ENCODE peak calls at places on chromosomes 13 and 19, in ten cellular contexts. One of them, this sample, is unnamed.

GRCh38 chr13:50476579-50476978 is 366.9 kb downstream of the DLEU7 start:
- DNase-seq in activated naive CD4-positive, alpha-beta T cell: no peak
- DNase-seq in retina: no peak
- DNase-seq in NCI-H774: no peak
- DNase-seq in NCI-H1092: no peak
- DNase-seq in breast epithelium: no peak
- DNase-seq in EL: no peak
- DNase-seq in endothelial cell of umbilical vein: no peak
- DNase-seq in stimulated activated CD8-positive, alpha-beta memory T cell treated with anti-CD3 and anti-CD28 coated beads, Interleukin-15, amount 100 ng/mL, for 24 hours: no peak
- DNase-seq in GM12878: no peak
- DNase-seq in this sample: no peak

GRCh38 chr19:7870571-7871279 is 3.5 kb downstream of the PRR36 start:
- DNase-seq in activated naive CD4-positive, alpha-beta T cell: peak; percentile 37
- DNase-seq in retina: no peak
- DNase-seq in NCI-H774: peak; percentile 72
- DNase-seq in NCI-H1092: no peak
- DNase-seq in breast epithelium: peak; percentile 84
- DNase-seq in EL: peak; percentile 60
- DNase-seq in endothelial cell of umbilical vein: peak; percentile 33
- DNase-seq in stimulated activated CD8-positive, alpha-beta memory T cell treated with anti-CD3 and anti-CD28 coated beads, Interleukin-15, amount 100 ng/mL, for 24 hours: no peak
- DNase-seq in GM12878: no peak
- DNase-seq in this sample: peak; percentile 57

GRCh38 chr19:49870309-49870901 is 3.0 kb upstream of the PNKP start:
- DNase-seq in activated naive CD4-positive, alpha-beta T cell: no peak
- DNase-seq in retina: no peak
- DNase-seq in NCI-H774: no peak
- DNase-seq in NCI-H1092: no peak
- DNase-seq in breast epithelium: no peak
- DNase-seq in EL: no peak
- DNase-seq in endothelial cell of umbilical vein: no peak
- DNase-seq in stimulated activated CD8-positive, alpha-beta memory T cell treated with anti-CD3 and anti-CD28 coated beads, Interleukin-15, amount 100 ng/mL, for 24 hours: no peak
- DNase-seq in GM12878: no peak
- DNase-seq in this sample: no peak

GRCh38 chr13:57627663-57628062 is 3.9 kb upstream of the PCDH17 start:
- DNase-seq in activated naive CD4-positive, alpha-beta T cell: no peak
- DNase-seq in retina: peak; percentile 16
- DNase-seq in NCI-H774: no peak
- DNase-seq in NCI-H1092: peak; percentile 13
- DNase-seq in breast epithelium: no peak
- DNase-seq in EL: no peak
- DNase-seq in endothelial cell of umbilical vein: peak; percentile 51
- DNase-seq in stimulated activated CD8-positive, alpha-beta memory T cell treated with anti-CD3 and anti-CD28 coated beads, Interleukin-15, amount 100 ng/mL, for 24 hours: no peak
- DNase-seq in GM12878: no peak
- DNase-seq in this sample: peak; percentile 31

GRCh38 chr13:101649490-101650126 is 197.1 kb downstream of the ITGBL1 start:
- DNase-seq in activated naive CD4-positive, alpha-beta T cell: no peak
- DNase-seq in retina: no peak
- DNase-seq in NCI-H774: no peak
- DNase-seq in NCI-H1092: no peak
- DNase-seq in breast epithelium: no peak
- DNase-seq in EL: peak; percentile 76
- DNase-seq in endothelial cell of umbilical vein: no peak
- DNase-seq in stimulated activated CD8-positive, alpha-beta memory T cell treated with anti-CD3 and anti-CD28 coated beads, Interleukin-15, amount 100 ng/mL, for 24 hours: no peak
- DNase-seq in GM12878: no peak
- DNase-seq in this sample: no peak

GRCh38 chr13:63307239-63307638 is 1891.6 kb upstream of the PCDH20 start:
- DNase-seq in activated naive CD4-positive, alpha-beta T cell: no peak
- DNase-seq in retina: no peak
- DNase-seq in NCI-H774: no peak
- DNase-seq in NCI-H1092: no peak
- DNase-seq in breast epithelium: no peak
- DNase-seq in EL: no peak
- DNase-seq in endothelial cell of umbilical vein: peak; percentile 9
- DNase-seq in stimulated activated CD8-positive, alpha-beta memory T cell treated with anti-CD3 and anti-CD28 coated beads, Interleukin-15, amount 100 ng/mL, for 24 hours: no peak
- DNase-seq in GM12878: no peak
- DNase-seq in this sample: no peak

GRCh38 chr19:35207391-35207871 is 21.1 kb downstream of the FAM187B start:
- DNase-seq in activated naive CD4-positive, alpha-beta T cell: no peak
- DNase-seq in retina: no peak
- DNase-seq in NCI-H774: no peak
- DNase-seq in NCI-H1092: no peak
- DNase-seq in breast epithelium: no peak
- DNase-seq in EL: no peak
- DNase-seq in endothelial cell of umbilical vein: no peak
- DNase-seq in stimulated activated CD8-positive, alpha-beta memory T cell treated with anti-CD3 and anti-CD28 coated beads, Interleukin-15, amount 100 ng/mL, for 24 hours: no peak
- DNase-seq in GM12878: no peak
- DNase-seq in this sample: no peak

GRCh38 chr13:66424417-66424816 is 805.7 kb downstream of the PCDH9 start:
- DNase-seq in activated naive CD4-positive, alpha-beta T cell: no peak
- DNase-seq in retina: no peak
- DNase-seq in NCI-H774: no peak
- DNase-seq in NCI-H1092: no peak
- DNase-seq in breast epithelium: no peak
- DNase-seq in EL: peak; percentile 46
- DNase-seq in endothelial cell of umbilical vein: peak; percentile 19
- DNase-seq in stimulated activated CD8-positive, alpha-beta memory T cell treated with anti-CD3 and anti-CD28 coated beads, Interleukin-15, amount 100 ng/mL, for 24 hours: no peak
- DNase-seq in GM12878: no peak
- DNase-seq in this sample: no peak

GRCh38 chr19:48681127-48681470 is 8.3 kb upstream of the NTN5 start:
- DNase-seq in activated naive CD4-positive, alpha-beta T cell: no peak
- DNase-seq in retina: no peak
- DNase-seq in NCI-H774: no peak
- DNase-seq in NCI-H1092: no peak
- DNase-seq in breast epithelium: no peak
- DNase-seq in EL: peak; percentile 32
- DNase-seq in endothelial cell of umbilical vein: no peak
- DNase-seq in stimulated activated CD8-positive, alpha-beta memory T cell treated with anti-CD3 and anti-CD28 coated beads, Interleukin-15, amount 100 ng/mL, for 24 hours: no peak
- DNase-seq in GM12878: no peak
- DNase-seq in this sample: no peak

GRCh38 chr19:35316560-35316959 is 12.4 kb upstream of the CD22 start:
- DNase-seq in activated naive CD4-positive, alpha-beta T cell: no peak
- DNase-seq in retina: no peak
- DNase-seq in NCI-H774: no peak
- DNase-seq in NCI-H1092: no peak
- DNase-seq in breast epithelium: no peak
- DNase-seq in EL: no peak
- DNase-seq in endothelial cell of umbilical vein: no peak
- DNase-seq in stimulated activated CD8-positive, alpha-beta memory T cell treated with anti-CD3 and anti-CD28 coated beads, Interleukin-15, amount 100 ng/mL, for 24 hours: no peak
- DNase-seq in GM12878: no peak
- DNase-seq in this sample: no peak

GRCh38 chr13:113187263-113187669 is 21.2 kb downstream of the PCID2 start:
- DNase-seq in activated naive CD4-positive, alpha-beta T cell: no peak
- DNase-seq in retina: peak; percentile 46
- DNase-seq in NCI-H774: no peak
- DNase-seq in NCI-H1092: no peak
- DNase-seq in breast epithelium: no peak
- DNase-seq in EL: peak; percentile 100
- DNase-seq in endothelial cell of umbilical vein: peak; percentile 96
- DNase-seq in stimulated activated CD8-positive, alpha-beta memory T cell treated with anti-CD3 and anti-CD28 coated beads, Interleukin-15, amount 100 ng/mL, for 24 hours: no peak
- DNase-seq in GM12878: no peak
- DNase-seq in this sample: no peak

GRCh38 chr13:25678398-25678797 is 306.6 kb downstream of the ATP8A2 start:
- DNase-seq in activated naive CD4-positive, alpha-beta T cell: no peak
- DNase-seq in retina: no peak
- DNase-seq in NCI-H774: no peak
- DNase-seq in NCI-H1092: no peak
- DNase-seq in breast epithelium: no peak
- DNase-seq in EL: no peak
- DNase-seq in endothelial cell of umbilical vein: no peak
- DNase-seq in stimulated activated CD8-positive, alpha-beta memory T cell treated with anti-CD3 and anti-CD28 coated beads, Interleukin-15, amount 100 ng/mL, for 24 hours: no peak
- DNase-seq in GM12878: no peak
- DNase-seq in this sample: peak; percentile 42

GRCh38 chr19:7698583-7698982 is 3.3 kb downstream of the FCER2 start:
- DNase-seq in activated naive CD4-positive, alpha-beta T cell: no peak
- DNase-seq in retina: no peak
- DNase-seq in NCI-H774: no peak
- DNase-seq in NCI-H1092: no peak
- DNase-seq in breast epithelium: no peak
- DNase-seq in EL: no peak
- DNase-seq in endothelial cell of umbilical vein: no peak
- DNase-seq in stimulated activated CD8-positive, alpha-beta memory T cell treated with anti-CD3 and anti-CD28 coated beads, Interleukin-15, amount 100 ng/mL, for 24 hours: no peak
- DNase-seq in GM12878: no peak
- DNase-seq in this sample: no peak

GRCh38 chr19:42280761-42281174 is 11.7 kb downstream of the CIC start:
- DNase-seq in activated naive CD4-positive, alpha-beta T cell: no peak
- DNase-seq in retina: no peak
- DNase-seq in NCI-H774: no peak
- DNase-seq in NCI-H1092: no peak
- DNase-seq in breast epithelium: no peak
- DNase-seq in EL: no peak
- DNase-seq in endothelial cell of umbilical vein: peak; percentile 39
- DNase-seq in stimulated activated CD8-positive, alpha-beta memory T cell treated with anti-CD3 and anti-CD28 coated beads, Interleukin-15, amount 100 ng/mL, for 24 hours: no peak
- DNase-seq in GM12878: no peak
- DNase-seq in this sample: no peak

GRCh38 chr19:17037966-17038500 is 11.4 kb upstream of the CPAMD8 start:
- DNase-seq in activated naive CD4-positive, alpha-beta T cell: no peak
- DNase-seq in retina: no peak
- DNase-seq in NCI-H774: no peak
- DNase-seq in NCI-H1092: no peak
- DNase-seq in breast epithelium: no peak
- DNase-seq in EL: no peak
- DNase-seq in endothelial cell of umbilical vein: no peak
- DNase-seq in stimulated activated CD8-positive, alpha-beta memory T cell treated with anti-CD3 and anti-CD28 coated beads, Interleukin-15, amount 100 ng/mL, for 24 hours: no peak
- DNase-seq in GM12878: no peak
- DNase-seq in this sample: no peak

GRCh38 chr13:25943666-25944065 is 108.2 kb downstream of the SHISA2 start:
- DNase-seq in activated naive CD4-positive, alpha-beta T cell: no peak
- DNase-seq in retina: no peak
- DNase-seq in NCI-H774: no peak
- DNase-seq in NCI-H1092: no peak
- DNase-seq in breast epithelium: no peak
- DNase-seq in EL: no peak
- DNase-seq in endothelial cell of umbilical vein: no peak
- DNase-seq in stimulated activated CD8-positive, alpha-beta memory T cell treated with anti-CD3 and anti-CD28 coated beads, Interleukin-15, amount 100 ng/mL, for 24 hours: no peak
- DNase-seq in GM12878: no peak
- DNase-seq in this sample: no peak

GRCh38 chr13:48842316-48842715 is 133.4 kb upstream of the FNDC3A start:
- DNase-seq in activated naive CD4-positive, alpha-beta T cell: no peak
- DNase-seq in retina: no peak
- DNase-seq in NCI-H774: no peak
- DNase-seq in NCI-H1092: no peak
- DNase-seq in breast epithelium: no peak
- DNase-seq in EL: no peak
- DNase-seq in endothelial cell of umbilical vein: peak; percentile 94
- DNase-seq in stimulated activated CD8-positive, alpha-beta memory T cell treated with anti-CD3 and anti-CD28 coated beads, Interleukin-15, amount 100 ng/mL, for 24 hours: no peak
- DNase-seq in GM12878: no peak
- DNase-seq in this sample: no peak

GRCh38 chr13:113096745-113097305 is 8.8 kb upstream of the F7 start:
- DNase-seq in activated naive CD4-positive, alpha-beta T cell: no peak
- DNase-seq in retina: no peak
- DNase-seq in NCI-H774: no peak
- DNase-seq in NCI-H1092: no peak
- DNase-seq in breast epithelium: no peak
- DNase-seq in EL: no peak
- DNase-seq in endothelial cell of umbilical vein: no peak
- DNase-seq in stimulated activated CD8-positive, alpha-beta memory T cell treated with anti-CD3 and anti-CD28 coated beads, Interleukin-15, amount 100 ng/mL, for 24 hours: no peak
- DNase-seq in GM12878: no peak
- DNase-seq in this sample: no peak

GRCh38 chr13:95643814-95644598 is 500 bp downstream of the DZIP1 start:
- DNase-seq in activated naive CD4-positive, alpha-beta T cell: no peak
- DNase-seq in retina: peak; percentile 89
- DNase-seq in NCI-H774: no peak
- DNase-seq in NCI-H1092: peak; percentile 35
- DNase-seq in breast epithelium: no peak
- DNase-seq in EL: peak; percentile 64
- DNase-seq in endothelial cell of umbilical vein: peak; percentile 67
- DNase-seq in stimulated activated CD8-positive, alpha-beta memory T cell treated with anti-CD3 and anti-CD28 coated beads, Interleukin-15, amount 100 ng/mL, for 24 hours: no peak
- DNase-seq in GM12878: no peak
- DNase-seq in this sample: no peak

GRCh38 chr19:41801682-41802317 is 5.4 kb downstream of the CEACAM3 start:
- DNase-seq in activated naive CD4-positive, alpha-beta T cell: no peak
- DNase-seq in retina: no peak
- DNase-seq in NCI-H774: no peak
- DNase-seq in NCI-H1092: no peak
- DNase-seq in breast epithelium: no peak
- DNase-seq in EL: no peak
- DNase-seq in endothelial cell of umbilical vein: no peak
- DNase-seq in stimulated activated CD8-positive, alpha-beta memory T cell treated with anti-CD3 and anti-CD28 coated beads, Interleukin-15, amount 100 ng/mL, for 24 hours: no peak
- DNase-seq in GM12878: no peak
- DNase-seq in this sample: no peak

GRCh38 chr13:23828866-23829265 is 60.3 kb downstream of the MIPEP start:
- DNase-seq in activated naive CD4-positive, alpha-beta T cell: no peak
- DNase-seq in retina: no peak
- DNase-seq in NCI-H774: no peak
- DNase-seq in NCI-H1092: no peak
- DNase-seq in breast epithelium: no peak
- DNase-seq in EL: peak; percentile 47
- DNase-seq in endothelial cell of umbilical vein: no peak
- DNase-seq in stimulated activated CD8-positive, alpha-beta memory T cell treated with anti-CD3 and anti-CD28 coated beads, Interleukin-15, amount 100 ng/mL, for 24 hours: no peak
- DNase-seq in GM12878: no peak
- DNase-seq in this sample: no peak

GRCh38 chr13:27018230-27018875 is 153.3 kb downstream of the USP12 start:
- DNase-seq in activated naive CD4-positive, alpha-beta T cell: no peak
- DNase-seq in retina: no peak
- DNase-seq in NCI-H774: no peak
- DNase-seq in NCI-H1092: no peak
- DNase-seq in breast epithelium: peak; percentile 21
- DNase-seq in EL: no peak
- DNase-seq in endothelial cell of umbilical vein: no peak
- DNase-seq in stimulated activated CD8-positive, alpha-beta memory T cell treated with anti-CD3 and anti-CD28 coated beads, Interleukin-15, amount 100 ng/mL, for 24 hours: no peak
- DNase-seq in GM12878: no peak
- DNase-seq in this sample: no peak

GRCh38 chr13:99150575-99151370 is 49.9 kb upstream of the UBAC2 start:
- DNase-seq in activated naive CD4-positive, alpha-beta T cell: no peak
- DNase-seq in retina: no peak
- DNase-seq in NCI-H774: no peak
- DNase-seq in NCI-H1092: no peak
- DNase-seq in breast epithelium: no peak
- DNase-seq in EL: peak; percentile 90
- DNase-seq in endothelial cell of umbilical vein: no peak
- DNase-seq in stimulated activated CD8-positive, alpha-beta memory T cell treated with anti-CD3 and anti-CD28 coated beads, Interleukin-15, amount 100 ng/mL, for 24 hours: no peak
- DNase-seq in GM12878: no peak
- DNase-seq in this sample: no peak

GRCh38 chr19:12090807-12091206 is 26.3 kb downstream of the ZNF844 start:
- DNase-seq in activated naive CD4-positive, alpha-beta T cell: peak; percentile 21
- DNase-seq in retina: peak; percentile 73
- DNase-seq in NCI-H774: peak; percentile 41
- DNase-seq in NCI-H1092: peak; percentile 24
- DNase-seq in breast epithelium: peak; percentile 22
- DNase-seq in EL: peak; percentile 50
- DNase-seq in endothelial cell of umbilical vein: peak; percentile 30
- DNase-seq in stimulated activated CD8-positive, alpha-beta memory T cell treated with anti-CD3 and anti-CD28 coated beads, Interleukin-15, amount 100 ng/mL, for 24 hours: peak; percentile 40
- DNase-seq in GM12878: peak; percentile 11
- DNase-seq in this sample: peak; percentile 72

GRCh38 chr19:36377541-36378178 is 1.3 kb downstream of the ZFP14 start:
- DNase-seq in activated naive CD4-positive, alpha-beta T cell: no peak
- DNase-seq in retina: no peak
- DNase-seq in NCI-H774: no peak
- DNase-seq in NCI-H1092: no peak
- DNase-seq in breast epithelium: no peak
- DNase-seq in EL: no peak
- DNase-seq in endothelial cell of umbilical vein: no peak
- DNase-seq in stimulated activated CD8-positive, alpha-beta memory T cell treated with anti-CD3 and anti-CD28 coated beads, Interleukin-15, amount 100 ng/mL, for 24 hours: no peak
- DNase-seq in GM12878: no peak
- DNase-seq in this sample: no peak

GRCh38 chr19:11749751-11750150 is 11.0 kb upstream of the ZNF823 start:
- DNase-seq in activated naive CD4-positive, alpha-beta T cell: no peak
- DNase-seq in retina: no peak
- DNase-seq in NCI-H774: no peak
- DNase-seq in NCI-H1092: no peak
- DNase-seq in breast epithelium: no peak
- DNase-seq in EL: no peak
- DNase-seq in endothelial cell of umbilical vein: no peak
- DNase-seq in stimulated activated CD8-positive, alpha-beta memory T cell treated with anti-CD3 and anti-CD28 coated beads, Interleukin-15, amount 100 ng/mL, for 24 hours: no peak
- DNase-seq in GM12878: no peak
- DNase-seq in this sample: no peak

GRCh38 chr19:5058456-5059190 is 89.7 kb downstream of the KDM4B start:
- DNase-seq in activated naive CD4-positive, alpha-beta T cell: no peak
- DNase-seq in retina: peak; percentile 86
- DNase-seq in NCI-H774: no peak
- DNase-seq in NCI-H1092: peak; percentile 46
- DNase-seq in breast epithelium: no peak
- DNase-seq in EL: peak; percentile 24
- DNase-seq in endothelial cell of umbilical vein: no peak
- DNase-seq in stimulated activated CD8-positive, alpha-beta memory T cell treated with anti-CD3 and anti-CD28 coated beads, Interleukin-15, amount 100 ng/mL, for 24 hours: no peak
- DNase-seq in GM12878: no peak
- DNase-seq in this sample: no peak

GRCh38 chr13:33123066-33123940 is 107.1 kb downstream of the KL start:
- DNase-seq in activated naive CD4-positive, alpha-beta T cell: no peak
- DNase-seq in retina: no peak
- DNase-seq in NCI-H774: no peak
- DNase-seq in NCI-H1092: no peak
- DNase-seq in breast epithelium: no peak
- DNase-seq in EL: peak; percentile 64
- DNase-seq in endothelial cell of umbilical vein: peak; percentile 65
- DNase-seq in stimulated activated CD8-positive, alpha-beta memory T cell treated with anti-CD3 and anti-CD28 coated beads, Interleukin-15, amount 100 ng/mL, for 24 hours: no peak
- DNase-seq in GM12878: no peak
- DNase-seq in this sample: peak; percentile 15

This sample was measured in T47D.